ENCODE peak calls at places on chromosomes 16 and 17, in four cellular contexts. One of them, this sample, is unnamed.
A peak's percentile ranks its signal among the peaks of the same experiment; 100 is the strongest.

GRCh38 chr16:30958164-30959083 is 870 bp downstream of the SETD1A start:
- DNase-seq in thoracic aorta: no peak
- DNase-seq in lower lobe of right lung: peak; percentile 68
- DNase-seq in MM.1S: peak; percentile 41
- DNase-seq in this sample: no peak

GRCh38 chr16:15618392-15618791 is 24.6 kb downstream of the MARF1 start:
- DNase-seq in lower lobe of right lung: no peak
- DNase-seq in thoracic aorta: no peak
- DNase-seq in MM.1S: no peak
- DNase-seq in this sample: no peak

GRCh38 chr16:62014534-62014933 is 21.7 kb downstream of the CDH8 start:
- DNase-seq in lower lobe of right lung: no peak
- DNase-seq in thoracic aorta: no peak
- DNase-seq in MM.1S: no peak
- DNase-seq in this sample: no peak

GRCh38 chr16:68077866-68078725 is 7.1 kb upstream of the NFATC3 start:
- DNase-seq in thoracic aorta: no peak
- DNase-seq in lower lobe of right lung: no peak
- DNase-seq in MM.1S: no peak
- DNase-seq in this sample: no peak

GRCh38 chr17:64149196-64149595 is 19.3 kb upstream of the ERN1 start:
- DNase-seq in thoracic aorta: no peak
- DNase-seq in MM.1S: no peak
- DNase-seq in lower lobe of right lung: no peak
- DNase-seq in this sample: no peak

GRCh38 chr17:63999680-64000531 is 1.8 kb downstream of the PRR29 start:
- DNase-seq in lower lobe of right lung: no peak
- DNase-seq in MM.1S: no peak
- DNase-seq in thoracic aorta: no peak
- DNase-seq in this sample: peak; percentile 29

GRCh38 chr17:30148376-30148775 is 31.8 kb downstream of the NSRP1 start:
- DNase-seq in thoracic aorta: no peak
- DNase-seq in lower lobe of right lung: no peak
- DNase-seq in MM.1S: no peak
- DNase-seq in this sample: no peak

GRCh38 chr16:58243528-58244004 is 45.7 kb upstream of the CSNK2A2 start:
- DNase-seq in thoracic aorta: no peak
- DNase-seq in lower lobe of right lung: no peak
- DNase-seq in MM.1S: peak; percentile 77
- DNase-seq in this sample: no peak

GRCh38 chr16:57863434-57864160 is 61.3 kb upstream of the KIFC3 start:
- DNase-seq in MM.1S: peak; percentile 35
- DNase-seq in lower lobe of right lung: peak; percentile 60
- DNase-seq in thoracic aorta: peak; percentile 11
- DNase-seq in this sample: no peak

GRCh38 chr16:35182943-35183550 is 1723.6 kb downstream of the TP53TG3F start:
- DNase-seq in MM.1S: no peak
- DNase-seq in lower lobe of right lung: no peak
- DNase-seq in thoracic aorta: no peak
- DNase-seq in this sample: no peak

GRCh38 chr16:55078699-55079415 is 148.2 kb downstream of the IRX5 start:
- DNase-seq in lower lobe of right lung: no peak
- DNase-seq in thoracic aorta: no peak
- DNase-seq in MM.1S: no peak
- DNase-seq in this sample: no peak

GRCh38 chr16:59510008-59510424 is 775.9 kb upstream of the GOT2 start:
- DNase-seq in lower lobe of right lung: no peak
- DNase-seq in MM.1S: no peak
- DNase-seq in thoracic aorta: no peak
- DNase-seq in this sample: no peak

GRCh38 chr16:9761870-9762269 is 420.4 kb downstream of the GRIN2A start:
- DNase-seq in MM.1S: no peak
- DNase-seq in thoracic aorta: no peak
- DNase-seq in lower lobe of right lung: no peak
- DNase-seq in this sample: no peak

GRCh38 chr17:81002409-81003361 is 11.0 kb downstream of the CHMP6 start:
- DNase-seq in MM.1S: no peak
- DNase-seq in lower lobe of right lung: peak; percentile 58
- DNase-seq in thoracic aorta: no peak
- DNase-seq in this sample: no peak

GRCh38 chr17:48128411-48128810 is 20.8 kb downstream of the SNX11 start:
- DNase-seq in lower lobe of right lung: no peak
- DNase-seq in thoracic aorta: no peak
- DNase-seq in MM.1S: no peak
- DNase-seq in this sample: no peak

GRCh38 chr17:57649731-57650484 is 95.2 kb downstream of the CCDC182 start:
- DNase-seq in lower lobe of right lung: no peak
- DNase-seq in thoracic aorta: no peak
- DNase-seq in MM.1S: no peak
- DNase-seq in this sample: no peak

GRCh38 chr17:20010099-20010863 is 1.1 kb downstream of the SPECC1 start:
- DNase-seq in thoracic aorta: no peak
- DNase-seq in MM.1S: peak; percentile 44
- DNase-seq in lower lobe of right lung: no peak
- DNase-seq in this sample: no peak

GRCh38 chr17:81228420-81228819 is 5.7 kb upstream of the CEP131 start:
- DNase-seq in thoracic aorta: no peak
- DNase-seq in MM.1S: no peak
- DNase-seq in lower lobe of right lung: no peak
- DNase-seq in this sample: no peak

GRCh38 chr17:48998557-48999440 is 1.6 kb downstream of the IGF2BP1 start:
- DNase-seq in lower lobe of right lung: no peak
- DNase-seq in thoracic aorta: no peak
- DNase-seq in MM.1S: no peak
- DNase-seq in this sample: no peak

GRCh38 chr16:19884021-19884485 is 595 bp downstream of the GPRC5B start:
- DNase-seq in lower lobe of right lung: peak; percentile 47
- DNase-seq in MM.1S: no peak
- DNase-seq in thoracic aorta: no peak
- DNase-seq in this sample: no peak

GRCh38 chr17:10761281-10761680 is 31.5 kb upstream of the TMEM220 start:
- DNase-seq in lower lobe of right lung: no peak
- DNase-seq in thoracic aorta: no peak
- DNase-seq in MM.1S: no peak
- DNase-seq in this sample: no peak

GRCh38 chr16:67530013-67530939 is 1.6 kb downstream of the RIPOR1 start:
- DNase-seq in lower lobe of right lung: peak; percentile 84
- DNase-seq in MM.1S: peak; percentile 53
- DNase-seq in thoracic aorta: peak; percentile 62
- DNase-seq in this sample: no peak

GRCh38 chr17:50052241-50052788 is 3.6 kb upstream of the ITGA3 start:
- DNase-seq in thoracic aorta: no peak
- DNase-seq in lower lobe of right lung: no peak
- DNase-seq in MM.1S: no peak
- DNase-seq in this sample: no peak

GRCh38 chr17:63542942-63543821 is 7.1 kb upstream of the DCAF7 start:
- DNase-seq in lower lobe of right lung: no peak
- DNase-seq in thoracic aorta: no peak
- DNase-seq in MM.1S: no peak
- DNase-seq in this sample: no peak

GRCh38 chr17:81950501-81950900 is 3.5 kb upstream of the MYADML2 start:
- DNase-seq in lower lobe of right lung: no peak
- DNase-seq in MM.1S: no peak
- DNase-seq in thoracic aorta: no peak
- DNase-seq in this sample: no peak

GRCh38 chr17:48997103-48997826 is at the start of gene IGF2BP1:
- DNase-seq in lower lobe of right lung: no peak
- DNase-seq in MM.1S: no peak
- DNase-seq in thoracic aorta: no peak
- DNase-seq in this sample: no peak

GRCh38 chr16:20359997-20360396 is 7.5 kb upstream of the UMOD start:
- DNase-seq in MM.1S: no peak
- DNase-seq in thoracic aorta: no peak
- DNase-seq in lower lobe of right lung: no peak
- DNase-seq in this sample: no peak

GRCh38 chr17:77782611-77783010 is 175.9 kb upstream of the TNRC6C start:
- DNase-seq in lower lobe of right lung: no peak
- DNase-seq in MM.1S: no peak
- DNase-seq in thoracic aorta: no peak
- DNase-seq in this sample: no peak

GRCh38 chr16:29815032-29815721 is 775 bp upstream of the PAGR1 start:
- DNase-seq in lower lobe of right lung: peak; percentile 61
- DNase-seq in thoracic aorta: no peak
- DNase-seq in MM.1S: no peak
- DNase-seq in this sample: no peak

GRCh38 chr16:87540072-87540976 is 47.5 kb upstream of the ZCCHC14 start:
- DNase-seq in lower lobe of right lung: no peak
- DNase-seq in thoracic aorta: no peak
- DNase-seq in MM.1S: no peak
- DNase-seq in this sample: no peak
- H3K27me3 ChIP-seq in lower lobe of right lung: peaks cover 33% of the 10 kb centered on the region
- H3K27me3 ChIP-seq in thoracic aorta: no peaks in the 10 kb centered on the region
- H3K27me3 ChIP-seq in MM.1S: peaks cover 88% of the 10 kb centered on the region
- H3K27me3 ChIP-seq in this sample: peaks cover 40% of the 10 kb centered on the region

DNA sequence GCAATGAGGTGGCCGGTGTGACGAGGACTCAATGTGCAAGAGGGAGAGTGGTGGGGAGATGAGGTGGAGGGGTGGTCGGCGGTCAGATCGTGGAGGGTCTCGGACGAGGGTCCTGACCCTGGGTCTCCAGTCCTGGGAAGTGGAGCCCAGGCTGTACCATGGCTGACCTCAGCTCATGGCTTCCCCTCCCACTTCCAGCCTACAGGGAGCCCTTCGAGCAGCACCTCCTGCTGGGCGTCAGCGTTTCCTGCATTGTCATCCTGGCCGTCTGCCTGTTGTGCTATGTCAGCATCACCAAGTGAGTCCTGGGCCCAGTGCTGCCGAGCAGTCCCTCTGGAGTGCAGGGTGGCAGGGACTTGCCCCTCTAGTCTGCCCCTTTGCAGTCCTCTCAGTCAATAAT is 41.8 kb downstream of the IL4R start:
- DNase-seq in MM.1S: no peak
- DNase-seq in thoracic aorta: no peak
- DNase-seq in lower lobe of right lung: peak; percentile 64
- DNase-seq in this sample: no peak
- TF ChIP-seq CTCF in MM.1S: no peak
- TF ChIP-seq CTCF in thoracic aorta: no peak
- TF ChIP-seq CTCF in lower lobe of right lung: peak; percentile 48
- TF ChIP-seq CTCF in this sample: peak; percentile 12

DNA sequence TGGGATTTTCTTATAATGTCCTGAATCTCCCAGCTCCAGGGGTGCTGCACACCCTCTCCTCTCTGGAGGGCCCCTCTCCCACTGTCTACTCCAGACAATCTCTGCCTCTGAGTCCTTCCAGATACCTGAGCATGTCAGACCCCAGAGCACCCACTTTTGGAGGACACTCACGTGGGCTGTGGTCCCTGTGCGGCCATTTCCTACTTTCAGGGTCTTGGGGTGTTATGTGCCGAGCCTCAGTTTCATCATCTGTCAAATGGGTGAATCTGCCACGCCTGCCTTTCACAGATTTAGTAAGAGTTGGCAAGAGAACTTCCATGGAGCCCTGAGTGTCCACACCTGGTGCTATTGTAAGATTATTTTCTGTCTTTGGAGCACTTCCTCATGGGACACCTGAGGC is 3.7 kb upstream of the FOXL1 start:
- DNase-seq in MM.1S: no peak
- DNase-seq in lower lobe of right lung: no peak
- DNase-seq in thoracic aorta: no peak
- DNase-seq in this sample: no peak
- H3K27me3 ChIP-seq in MM.1S: peaks cover 55% of the 10 kb centered on the region
- H3K27me3 ChIP-seq in lower lobe of right lung: peaks cover 99% of the 10 kb centered on the region
- H3K27me3 ChIP-seq in thoracic aorta: no peaks in the 10 kb centered on the region
- H3K27me3 ChIP-seq in this sample: no peaks in the 10 kb centered on the region

DNA sequence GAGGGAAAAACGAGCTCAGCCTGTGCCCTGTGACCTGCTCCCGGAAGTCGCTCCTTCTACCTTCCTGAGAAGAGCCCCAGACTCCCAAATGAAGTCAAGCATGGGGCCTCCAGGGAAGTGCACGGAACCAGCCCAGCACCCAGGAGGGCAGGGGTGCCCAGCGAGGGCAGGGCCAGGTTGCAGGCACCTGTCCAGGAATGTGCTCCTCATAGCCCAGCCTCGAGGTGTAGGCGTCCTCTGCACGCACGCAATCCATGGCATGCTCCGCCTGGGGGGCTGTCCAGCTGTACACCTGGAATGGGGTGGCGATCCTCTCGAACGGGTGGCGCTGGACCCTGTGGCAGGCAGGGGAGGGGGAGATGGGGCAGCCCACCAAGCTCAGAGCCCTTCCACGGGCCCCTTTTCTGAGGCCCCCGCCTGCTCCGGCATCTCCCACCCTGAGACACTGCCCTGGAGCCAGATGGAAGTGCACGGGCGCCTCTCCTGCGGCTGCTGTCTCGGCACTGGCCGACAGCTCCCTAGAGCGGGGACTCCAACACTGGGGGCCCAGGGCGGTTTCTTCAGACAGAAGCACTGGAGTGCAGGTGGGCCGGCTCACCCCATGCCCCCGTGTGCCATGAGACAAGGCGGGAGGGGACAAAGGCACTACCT is 10.9 kb downstream of the CLUH start:
- DNase-seq in MM.1S: no peak
- DNase-seq in thoracic aorta: no peak
- DNase-seq in lower lobe of right lung: peak; percentile 31
- DNase-seq in this sample: peak; percentile 57
- TF ChIP-seq CTCF in MM.1S: no peak
- TF ChIP-seq CTCF in thoracic aorta: no peak
- TF ChIP-seq CTCF in lower lobe of right lung: no peak
- TF ChIP-seq CTCF in this sample: no peak

GRCh38 chr17:36946726-36947091 is 2.0 kb upstream of the AATF start:
- DNase-seq in lower lobe of right lung: no peak
- DNase-seq in thoracic aorta: no peak
- DNase-seq in MM.1S: no peak
- DNase-seq in this sample: no peak
- H3K27me3 ChIP-seq in lower lobe of right lung: peaks cover 60% of the 10 kb centered on the region
- H3K27me3 ChIP-seq in thoracic aorta: peaks cover 33% of the 10 kb centered on the region
- H3K27me3 ChIP-seq in MM.1S: peaks cover 63% of the 10 kb centered on the region
- H3K27me3 ChIP-seq in this sample: peaks cover 64% of the 10 kb centered on the region

GRCh38 chr17:7886227-7887037 is 2.2 kb upstream of the CHD3 start:
- DNase-seq in lower lobe of right lung: no peak
- DNase-seq in thoracic aorta: no peak
- DNase-seq in MM.1S: no peak
- DNase-seq in this sample: no peak
- TF ChIP-seq CTCF in lower lobe of right lung: no peak
- TF ChIP-seq CTCF in thoracic aorta: no peak
- TF ChIP-seq CTCF in MM.1S: no peak
- TF ChIP-seq CTCF in this sample: no peak